ENCODE peak calls at places on chromosomes 7 and 10, in six cellular contexts. One of them, this sample, is unnamed.

GRCh38 chr10:131196176-131196885 is 115.2 kb downstream of the TCERG1L start:
- DNase-seq in amygdala: no peak
- DNase-seq in HEK293T: no peak
- DNase-seq in activated T-helper 9 cell treated with anti-CD3 and anti-CD28 coated beads, Interleukin-2, amount 50 U/mL, for 16 hours: no peak
- DNase-seq in left lobe of liver: peak; percentile 26
- DNase-seq in lung microvascular endothelial cell: no peak
- DNase-seq in this sample: no peak

GRCh38 chr10:31929260-31929985 is 792 bp upstream of the ARHGAP12 start:
- DNase-seq in amygdala: peak; percentile 76
- DNase-seq in HEK293T: peak; percentile 7
- DNase-seq in activated T-helper 9 cell treated with anti-CD3 and anti-CD28 coated beads, Interleukin-2, amount 50 U/mL, for 16 hours: peak; percentile 8
- DNase-seq in left lobe of liver: peak; percentile 89
- DNase-seq in lung microvascular endothelial cell: peak; percentile 46
- DNase-seq in this sample: peak; percentile 62

GRCh38 chr10:130747946-130748345 is 563.6 kb downstream of the TCERG1L start:
- DNase-seq in amygdala: no peak
- DNase-seq in HEK293T: no peak
- DNase-seq in activated T-helper 9 cell treated with anti-CD3 and anti-CD28 coated beads, Interleukin-2, amount 50 U/mL, for 16 hours: no peak
- DNase-seq in left lobe of liver: no peak
- DNase-seq in lung microvascular endothelial cell: no peak
- DNase-seq in this sample: no peak

GRCh38 chr10:87538092-87538795 is 33.6 kb downstream of the MINPP1 start:
- DNase-seq in amygdala: no peak
- DNase-seq in HEK293T: no peak
- DNase-seq in activated T-helper 9 cell treated with anti-CD3 and anti-CD28 coated beads, Interleukin-2, amount 50 U/mL, for 16 hours: no peak
- DNase-seq in left lobe of liver: no peak
- DNase-seq in lung microvascular endothelial cell: no peak
- DNase-seq in this sample: no peak

GRCh38 chr10:28587970-28588290 is 55.0 kb downstream of the WAC start:
- DNase-seq in amygdala: no peak
- DNase-seq in HEK293T: no peak
- DNase-seq in activated T-helper 9 cell treated with anti-CD3 and anti-CD28 coated beads, Interleukin-2, amount 50 U/mL, for 16 hours: no peak
- DNase-seq in left lobe of liver: no peak
- DNase-seq in lung microvascular endothelial cell: peak; percentile 47
- DNase-seq in this sample: peak; percentile 33

GRCh38 chr10:109982123-109982522 is 25.7 kb upstream of the ADD3 start:
- DNase-seq in amygdala: no peak
- DNase-seq in HEK293T: no peak
- DNase-seq in activated T-helper 9 cell treated with anti-CD3 and anti-CD28 coated beads, Interleukin-2, amount 50 U/mL, for 16 hours: no peak
- DNase-seq in left lobe of liver: no peak
- DNase-seq in lung microvascular endothelial cell: no peak
- DNase-seq in this sample: no peak

GRCh38 chr7:110909102-110909501 is 181.8 kb upstream of the LRRN3 start:
- DNase-seq in amygdala: no peak
- DNase-seq in HEK293T: no peak
- DNase-seq in activated T-helper 9 cell treated with anti-CD3 and anti-CD28 coated beads, Interleukin-2, amount 50 U/mL, for 16 hours: no peak
- DNase-seq in left lobe of liver: no peak
- DNase-seq in lung microvascular endothelial cell: no peak
- DNase-seq in this sample: peak; percentile 2

GRCh38 chr10:114328876-114329275 is 75.4 kb downstream of the AFAP1L2 start:
- DNase-seq in amygdala: peak; percentile 33
- DNase-seq in HEK293T: no peak
- DNase-seq in activated T-helper 9 cell treated with anti-CD3 and anti-CD28 coated beads, Interleukin-2, amount 50 U/mL, for 16 hours: no peak
- DNase-seq in left lobe of liver: no peak
- DNase-seq in lung microvascular endothelial cell: no peak
- DNase-seq in this sample: no peak

GRCh38 chr7:104231054-104232046 is 23.5 kb upstream of the ORC5 start:
- DNase-seq in amygdala: peak; percentile 20
- DNase-seq in HEK293T: peak; percentile 71
- DNase-seq in activated T-helper 9 cell treated with anti-CD3 and anti-CD28 coated beads, Interleukin-2, amount 50 U/mL, for 16 hours: no peak
- DNase-seq in left lobe of liver: peak; percentile 48
- DNase-seq in lung microvascular endothelial cell: peak; percentile 57
- DNase-seq in this sample: peak; percentile 49

GRCh38 chr10:93437000-93437945 is 44.9 kb downstream of the MYOF start:
- DNase-seq in amygdala: peak; percentile 5
- DNase-seq in HEK293T: peak; percentile 68
- DNase-seq in activated T-helper 9 cell treated with anti-CD3 and anti-CD28 coated beads, Interleukin-2, amount 50 U/mL, for 16 hours: no peak
- DNase-seq in left lobe of liver: no peak
- DNase-seq in lung microvascular endothelial cell: peak; percentile 98
- DNase-seq in this sample: peak; percentile 99

GRCh38 chr10:90484518-90484917 is 373.3 kb downstream of the HTR7 start:
- DNase-seq in amygdala: no peak
- DNase-seq in HEK293T: no peak
- DNase-seq in activated T-helper 9 cell treated with anti-CD3 and anti-CD28 coated beads, Interleukin-2, amount 50 U/mL, for 16 hours: no peak
- DNase-seq in left lobe of liver: no peak
- DNase-seq in lung microvascular endothelial cell: no peak
- DNase-seq in this sample: no peak

GRCh38 chr7:39749177-39749576 is 125.8 kb downstream of the RALA start:
- DNase-seq in amygdala: no peak
- DNase-seq in HEK293T: no peak
- DNase-seq in activated T-helper 9 cell treated with anti-CD3 and anti-CD28 coated beads, Interleukin-2, amount 50 U/mL, for 16 hours: no peak
- DNase-seq in left lobe of liver: no peak
- DNase-seq in lung microvascular endothelial cell: peak; percentile 39
- DNase-seq in this sample: peak; percentile 14

GRCh38 chr10:34908472-34908871 is 93.4 kb upstream of the PARD3 start:
- DNase-seq in amygdala: peak; percentile 20
- DNase-seq in HEK293T: no peak
- DNase-seq in activated T-helper 9 cell treated with anti-CD3 and anti-CD28 coated beads, Interleukin-2, amount 50 U/mL, for 16 hours: no peak
- DNase-seq in left lobe of liver: no peak
- DNase-seq in lung microvascular endothelial cell: no peak
- DNase-seq in this sample: no peak

This sample was measured in endothelial cell of umbilical vein.